ENCODE peak calls at places on chromosome X, in six cellular contexts. R, E, Z, G, O and C are unnamed samples.

GRCh38 chrX:150573702-150574101 is 5.3 kb downstream of the MTM1 start:
- DNase-seq in R (no peak), E (no peak), Z (no peak), G (no peak), O (no peak), C (no peak)

GRCh38 chrX:145394344-145394743 is 147.0 kb downstream of the SPANXN1 start:
- DNase-seq in R (no peak), E (no peak), Z (no peak), G (no peak), O (no peak), C (no peak)

GRCh38 chrX:97308161-97308560 is 424.5 kb downstream of the RPA4 start:
- DNase-seq in R (no peak), E (no peak), Z (no peak), G (no peak), O (no peak), C (no peak)

GRCh38 chrX:103517246-103517645 is 2.0 kb downstream of the RAB40A start:
- DNase-seq in R (no peak), E (no peak), Z (no peak), G (no peak), O (no peak), C (no peak)

GRCh38 chrX:30309139-30309571 is at the start of gene NR0B1:
- DNase-seq in R (no peak), E (no peak), Z (no peak), G (no peak), O (no peak), C (no peak)

GRCh38 chrX:57595381-57595811 is 3.6 kb downstream of the ZXDB start:
- DNase-seq in R (no peak), E (no peak), Z (no peak), G (no peak), O (peak), C (no peak)

GRCh38 chrX:40581333-40581910 is 652 bp downstream of the ATP6AP2 start:
- DNase-seq in R (no peak), E (peak), Z (peak), G (no peak), O (peak), C (no peak)

GRCh38 chrX:55489315-55490009 is at the start of gene USP51:
- DNase-seq in R (no peak), E (no peak), Z (peak), G (no peak), O (peak), C (no peak)

GRCh38 chrX:133448512-133449076 is 33.3 kb upstream of the GPC4 start:
- DNase-seq in R (no peak), E (no peak), Z (no peak), G (no peak), O (no peak), C (no peak)

GRCh38 chrX:41090568-41091238 is 5.5 kb downstream of the USP9X start:
- DNase-seq in R (no peak), E (no peak), Z (peak), G (no peak), O (peak), C (no peak)

GRCh38 chrX:96715412-96715940 is 30.8 kb downstream of the DIAPH2 start:
- DNase-seq in R (no peak), E (no peak), Z (no peak), G (no peak), O (no peak), C (no peak)

GRCh38 chrX:114906978-114907510 is 110.4 kb downstream of the IL13RA2 start:
- DNase-seq in R (no peak), E (no peak), Z (peak), G (no peak), O (no peak), C (no peak)

GRCh38 chrX:15882704-15883539 is 28.3 kb upstream of the AP1S2 start:
- DNase-seq in R (no peak), E (no peak), Z (no peak), G (no peak), O (peak), C (no peak)

GRCh38 chrX:4547218-4547836 is 833.9 kb upstream of the PRKX start:
- DNase-seq in R (peak), E (peak), Z (peak), G (no peak), O (peak), C (peak)

GRCh38 chrX:14050704-14051103 is 21.0 kb upstream of the GEMIN8 start:
- DNase-seq in R (no peak), E (no peak), Z (no peak), G (no peak), O (no peak), C (no peak)

GRCh38 chrX:153494541-153495361 is at the start of gene BGN:
- DNase-seq in R (no peak), E (no peak), Z (peak), G (peak), O (peak), C (no peak)

GRCh38 chrX:68234171-68234910 is 199.0 kb downstream of the OPHN1 start:
- DNase-seq in R (no peak), E (no peak), Z (no peak), G (no peak), O (no peak), C (no peak)

GRCh38 chrX:72094894-72095293 is 36.8 kb downstream of the RTL5 start:
- DNase-seq in R (no peak), E (peak), Z (no peak), G (no peak), O (peak), C (peak)